ENCODE peak calls at places on chromosomes 12 and 14, in eight cellular contexts. One of them, this sample, is unnamed.

GRCh38 chr12:78128236-78128635 is 297.5 kb downstream of the NAV3 start:
- DNase-seq in adrenal gland: no peak
- DNase-seq in CD4-positive, alpha-beta T cell: no peak
- DNase-seq in heart right ventricle: no peak
- DNase-seq in WTC11: no peak
- DNase-seq in activated B cell treated with CpG ODN at 0.5 μM for 24 hours: no peak
- DNase-seq in OCI-LY7: no peak
- DNase-seq in mesothelial cell of epicardium: no peak
- DNase-seq in this sample: no peak

GRCh38 chr12:57899010-57899662 is 42.2 kb upstream of the ATP23 start:
- DNase-seq in CD4-positive, alpha-beta T cell: peak; percentile 76
- DNase-seq in adrenal gland: peak; percentile 84
- DNase-seq in OCI-LY7: peak; percentile 86
- DNase-seq in heart right ventricle: no peak
- DNase-seq in mesothelial cell of epicardium: no peak
- DNase-seq in WTC11: no peak
- DNase-seq in activated B cell treated with CpG ODN at 0.5 μM for 24 hours: peak; percentile 70
- DNase-seq in this sample: no peak

GRCh38 chr12:41724216-41724615 is 420.5 kb downstream of the GXYLT1 start:
- DNase-seq in adrenal gland: no peak
- DNase-seq in activated B cell treated with CpG ODN at 0.5 μM for 24 hours: no peak
- DNase-seq in WTC11: no peak
- DNase-seq in mesothelial cell of epicardium: no peak
- DNase-seq in heart right ventricle: no peak
- DNase-seq in CD4-positive, alpha-beta T cell: no peak
- DNase-seq in OCI-LY7: peak; percentile 2
- DNase-seq in this sample: no peak

GRCh38 chr12:57461326-57461903 is 1.8 kb downstream of the GLI1 start:
- DNase-seq in mesothelial cell of epicardium: peak; percentile 74
- DNase-seq in adrenal gland: peak; percentile 36
- DNase-seq in OCI-LY7: peak; percentile 69
- DNase-seq in CD4-positive, alpha-beta T cell: no peak
- DNase-seq in activated B cell treated with CpG ODN at 0.5 μM for 24 hours: peak; percentile 40
- DNase-seq in heart right ventricle: peak; percentile 71
- DNase-seq in WTC11: peak; percentile 95
- DNase-seq in this sample: peak; percentile 50

GRCh38 chr12:80593766-80594165 is 113.7 kb upstream of the MYF6 start:
- DNase-seq in WTC11: no peak
- DNase-seq in mesothelial cell of epicardium: no peak
- DNase-seq in OCI-LY7: no peak
- DNase-seq in activated B cell treated with CpG ODN at 0.5 μM for 24 hours: no peak
- DNase-seq in adrenal gland: no peak
- DNase-seq in CD4-positive, alpha-beta T cell: no peak
- DNase-seq in heart right ventricle: no peak
- DNase-seq in this sample: no peak

GRCh38 chr14:75860561-75861160 is 121.1 kb downstream of the TGFB3 start:
- DNase-seq in CD4-positive, alpha-beta T cell: no peak
- DNase-seq in OCI-LY7: no peak
- DNase-seq in adrenal gland: no peak
- DNase-seq in heart right ventricle: no peak
- DNase-seq in mesothelial cell of epicardium: no peak
- DNase-seq in WTC11: no peak
- DNase-seq in activated B cell treated with CpG ODN at 0.5 μM for 24 hours: no peak
- DNase-seq in this sample: no peak

GRCh38 chr12:27361372-27361771 is 28.7 kb downstream of the BMAL2 start:
- DNase-seq in WTC11: no peak
- DNase-seq in mesothelial cell of epicardium: no peak
- DNase-seq in CD4-positive, alpha-beta T cell: no peak
- DNase-seq in adrenal gland: no peak
- DNase-seq in activated B cell treated with CpG ODN at 0.5 μM for 24 hours: no peak
- DNase-seq in OCI-LY7: no peak
- DNase-seq in heart right ventricle: no peak
- DNase-seq in this sample: no peak

GRCh38 chr12:57765003-57765697 is 1.7 kb downstream of the CYP27B1 start:
- DNase-seq in activated B cell treated with CpG ODN at 0.5 μM for 24 hours: peak; percentile 47
- DNase-seq in mesothelial cell of epicardium: peak; percentile 45
- DNase-seq in adrenal gland: peak; percentile 52
- DNase-seq in CD4-positive, alpha-beta T cell: no peak
- DNase-seq in heart right ventricle: no peak
- DNase-seq in OCI-LY7: no peak
- DNase-seq in WTC11: peak; percentile 71
- DNase-seq in this sample: peak; percentile 44

GRCh38 chr12:55034218-55034617 is 14.4 kb downstream of the NEUROD4 start:
- DNase-seq in CD4-positive, alpha-beta T cell: no peak
- DNase-seq in mesothelial cell of epicardium: no peak
- DNase-seq in OCI-LY7: no peak
- DNase-seq in heart right ventricle: no peak
- DNase-seq in adrenal gland: no peak
- DNase-seq in WTC11: no peak
- DNase-seq in activated B cell treated with CpG ODN at 0.5 μM for 24 hours: no peak
- DNase-seq in this sample: no peak

GRCh38 chr14:22472935-22473854 is 115.8 kb downstream of the DAD1 start:
- DNase-seq in adrenal gland: peak; percentile 29
- DNase-seq in OCI-LY7: peak; percentile 89
- DNase-seq in CD4-positive, alpha-beta T cell: no peak
- DNase-seq in WTC11: peak; percentile 48
- DNase-seq in activated B cell treated with CpG ODN at 0.5 μM for 24 hours: no peak
- DNase-seq in mesothelial cell of epicardium: peak; percentile 58
- DNase-seq in heart right ventricle: peak; percentile 40
- DNase-seq in this sample: peak; percentile 46

GRCh38 chr12:57592551-57593165 is 1.7 kb downstream of the PIP4K2C start:
- DNase-seq in OCI-LY7: no peak
- DNase-seq in adrenal gland: no peak
- DNase-seq in heart right ventricle: no peak
- DNase-seq in mesothelial cell of epicardium: no peak
- DNase-seq in WTC11: no peak
- DNase-seq in activated B cell treated with CpG ODN at 0.5 μM for 24 hours: no peak
- DNase-seq in CD4-positive, alpha-beta T cell: no peak
- DNase-seq in this sample: no peak

GRCh38 chr14:40870252-40870651 is 736.4 kb upstream of the LRFN5 start:
- DNase-seq in activated B cell treated with CpG ODN at 0.5 μM for 24 hours: no peak
- DNase-seq in WTC11: no peak
- DNase-seq in heart right ventricle: no peak
- DNase-seq in OCI-LY7: no peak
- DNase-seq in mesothelial cell of epicardium: no peak
- DNase-seq in adrenal gland: no peak
- DNase-seq in CD4-positive, alpha-beta T cell: no peak
- DNase-seq in this sample: no peak
- TF ChIP-seq CTCF in activated B cell treated with CpG ODN at 0.5 μM for 24 hours: no peak
- TF ChIP-seq CTCF in WTC11: no peak
- TF ChIP-seq CTCF in heart right ventricle: no peak
- TF ChIP-seq CTCF in OCI-LY7: no peak
- TF ChIP-seq CTCF in mesothelial cell of epicardium: no peak
- TF ChIP-seq CTCF in adrenal gland: no peak
- TF ChIP-seq CTCF in CD4-positive, alpha-beta T cell: no peak
- TF ChIP-seq CTCF in this sample: no peak

DNA sequence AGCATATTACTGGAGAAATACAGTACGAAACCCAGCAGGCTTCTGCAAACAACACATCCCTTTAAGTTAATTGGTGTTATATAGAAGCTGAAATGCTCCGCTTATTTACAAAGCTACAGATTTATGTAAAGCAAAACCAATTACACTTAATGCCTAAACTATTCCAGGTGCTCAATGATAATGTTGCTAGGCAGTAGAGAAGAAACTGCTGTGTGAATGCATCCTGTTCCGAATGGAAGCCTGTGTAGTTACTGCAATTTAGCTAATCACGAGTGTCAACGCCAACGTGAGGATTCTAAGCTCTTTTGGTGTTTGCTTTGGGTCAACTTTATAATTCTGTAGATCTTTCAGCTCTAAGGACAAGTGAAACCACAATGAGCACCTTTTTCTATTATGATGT is 89.8 kb downstream of the SLC15A5 start:
- DNase-seq in OCI-LY7: no peak
- DNase-seq in adrenal gland: no peak
- DNase-seq in WTC11: no peak
- DNase-seq in CD4-positive, alpha-beta T cell: no peak
- DNase-seq in activated B cell treated with CpG ODN at 0.5 μM for 24 hours: no peak
- DNase-seq in mesothelial cell of epicardium: no peak
- DNase-seq in heart right ventricle: no peak
- DNase-seq in this sample: no peak
- TF ChIP-seq CTCF in OCI-LY7: no peak
- TF ChIP-seq CTCF in adrenal gland: no peak
- TF ChIP-seq CTCF in WTC11: no peak
- TF ChIP-seq CTCF in CD4-positive, alpha-beta T cell: no peak
- TF ChIP-seq CTCF in activated B cell treated with CpG ODN at 0.5 μM for 24 hours: no peak
- TF ChIP-seq CTCF in mesothelial cell of epicardium: no peak
- TF ChIP-seq CTCF in heart right ventricle: no peak
- TF ChIP-seq CTCF in this sample: no peak

DNA sequence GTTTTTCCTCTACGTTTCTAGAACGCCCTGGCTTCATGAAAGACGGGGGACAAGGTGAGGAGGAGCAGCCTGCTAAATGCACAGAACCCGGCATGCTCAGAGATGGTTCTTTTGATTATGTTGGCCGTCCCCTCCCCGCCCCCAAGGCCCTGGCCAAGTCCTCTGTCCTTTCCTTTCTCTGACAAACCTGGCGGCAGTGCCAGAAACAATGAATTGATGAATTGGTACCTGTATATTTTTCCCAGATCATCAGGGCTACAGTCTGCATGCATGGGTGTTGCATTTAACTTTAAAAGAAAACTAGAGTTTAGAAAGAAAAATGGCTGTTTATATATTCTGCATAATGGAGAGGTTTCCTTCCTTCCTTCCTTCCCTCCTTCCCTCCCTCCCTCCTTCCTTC is 29.0 kb downstream of the GPRC5D start:
- DNase-seq in CD4-positive, alpha-beta T cell: no peak
- DNase-seq in activated B cell treated with CpG ODN at 0.5 μM for 24 hours: no peak
- DNase-seq in mesothelial cell of epicardium: no peak
- DNase-seq in OCI-LY7: no peak
- DNase-seq in WTC11: no peak
- DNase-seq in heart right ventricle: no peak
- DNase-seq in adrenal gland: no peak
- DNase-seq in this sample: no peak
- TF ChIP-seq CTCF in CD4-positive, alpha-beta T cell: no peak
- TF ChIP-seq CTCF in activated B cell treated with CpG ODN at 0.5 μM for 24 hours: no peak
- TF ChIP-seq CTCF in mesothelial cell of epicardium: no peak
- TF ChIP-seq CTCF in OCI-LY7: no peak
- TF ChIP-seq CTCF in WTC11: no peak
- TF ChIP-seq CTCF in heart right ventricle: no peak
- TF ChIP-seq CTCF in adrenal gland: no peak
- TF ChIP-seq CTCF in this sample: no peak

DNA sequence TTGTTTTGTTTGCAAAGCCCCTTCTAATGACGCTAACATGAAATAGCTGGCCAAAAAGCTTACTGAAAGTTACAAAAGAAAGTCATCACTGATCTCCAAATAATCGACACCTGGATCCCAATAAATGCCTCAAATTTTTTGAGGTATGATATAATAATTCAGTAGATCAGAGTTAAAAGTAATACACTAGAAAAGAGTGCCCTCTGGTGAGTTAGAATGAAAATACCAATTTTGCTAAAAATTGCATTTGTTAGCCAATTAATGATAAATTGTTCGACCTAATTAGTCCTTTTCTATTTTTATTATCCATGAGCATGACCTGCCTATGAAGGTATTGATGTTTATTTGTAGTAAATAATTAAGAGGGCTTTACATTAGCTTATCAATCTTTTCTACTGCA is 78.6 kb downstream of the CEP128 start:
- DNase-seq in heart right ventricle: no peak
- DNase-seq in WTC11: no peak
- DNase-seq in OCI-LY7: no peak
- DNase-seq in activated B cell treated with CpG ODN at 0.5 μM for 24 hours: no peak
- DNase-seq in CD4-positive, alpha-beta T cell: no peak
- DNase-seq in mesothelial cell of epicardium: no peak
- DNase-seq in adrenal gland: no peak
- DNase-seq in this sample: no peak
- TF ChIP-seq CTCF in heart right ventricle: no peak
- TF ChIP-seq CTCF in WTC11: no peak
- TF ChIP-seq CTCF in OCI-LY7: peak; percentile 69
- TF ChIP-seq CTCF in activated B cell treated with CpG ODN at 0.5 μM for 24 hours: no peak
- TF ChIP-seq CTCF in CD4-positive, alpha-beta T cell: no peak
- TF ChIP-seq CTCF in mesothelial cell of epicardium: no peak
- TF ChIP-seq CTCF in adrenal gland: peak; percentile 18
- TF ChIP-seq CTCF in this sample: no peak

GRCh38 chr12:6685814-6686213 is 3.4 kb downstream of the ZNF384 start:
- DNase-seq in activated B cell treated with CpG ODN at 0.5 μM for 24 hours: no peak
- DNase-seq in WTC11: no peak
- DNase-seq in heart right ventricle: no peak
- DNase-seq in adrenal gland: no peak
- DNase-seq in OCI-LY7: no peak
- DNase-seq in mesothelial cell of epicardium: no peak
- DNase-seq in CD4-positive, alpha-beta T cell: no peak
- DNase-seq in this sample: no peak

GRCh38 chr12:6689000-6689882 is at the start of gene ZNF384:
- DNase-seq in adrenal gland: peak; percentile 99
- DNase-seq in WTC11: peak; percentile 95
- DNase-seq in heart right ventricle: peak; percentile 99
- DNase-seq in OCI-LY7: peak; percentile 100
- DNase-seq in activated B cell treated with CpG ODN at 0.5 μM for 24 hours: peak; percentile 84
- DNase-seq in mesothelial cell of epicardium: peak; percentile 90
- DNase-seq in CD4-positive, alpha-beta T cell: peak; percentile 96
- DNase-seq in this sample: peak; percentile 88

GRCh38 chr12:6684609-6685008 is 4.6 kb downstream of the ZNF384 start:
- DNase-seq in activated B cell treated with CpG ODN at 0.5 μM for 24 hours: no peak
- DNase-seq in CD4-positive, alpha-beta T cell: no peak
- DNase-seq in mesothelial cell of epicardium: no peak
- DNase-seq in WTC11: peak; percentile 36
- DNase-seq in heart right ventricle: no peak
- DNase-seq in adrenal gland: no peak
- DNase-seq in OCI-LY7: peak; percentile 52
- DNase-seq in this sample: peak; percentile 40

GRCh38 chr12:6691473-6691872 is 2.3 kb upstream of the ZNF384 start:
- DNase-seq in activated B cell treated with CpG ODN at 0.5 μM for 24 hours: no peak
- DNase-seq in mesothelial cell of epicardium: no peak
- DNase-seq in adrenal gland: no peak
- DNase-seq in heart right ventricle: no peak
- DNase-seq in OCI-LY7: no peak
- DNase-seq in CD4-positive, alpha-beta T cell: no peak
- DNase-seq in WTC11: no peak
- DNase-seq in this sample: no peak

GRCh38 chr12:6688543-6688999 is 604 bp downstream of the ZNF384 start:
- DNase-seq in CD4-positive, alpha-beta T cell: peak; percentile 43
- DNase-seq in activated B cell treated with CpG ODN at 0.5 μM for 24 hours: no peak
- DNase-seq in adrenal gland: no peak
- DNase-seq in heart right ventricle: peak; percentile 92
- DNase-seq in WTC11: no peak
- DNase-seq in OCI-LY7: peak; percentile 69
- DNase-seq in mesothelial cell of epicardium: no peak
- DNase-seq in this sample: peak; percentile 28
- TF ChIP-seq CTCF in CD4-positive, alpha-beta T cell: no peak
- TF ChIP-seq CTCF in activated B cell treated with CpG ODN at 0.5 μM for 24 hours: no peak
- TF ChIP-seq CTCF in adrenal gland: no peak
- TF ChIP-seq CTCF in heart right ventricle: no peak
- TF ChIP-seq CTCF in WTC11: no peak
- TF ChIP-seq CTCF in OCI-LY7: no peak
- TF ChIP-seq CTCF in mesothelial cell of epicardium: no peak
- TF ChIP-seq CTCF in this sample: no peak

This sample was measured in endothelial cell.